ENCODE peak calls at places on chromosomes 4 and X, in nine cellular contexts. Y is AG10803, O is NB4, W is fibroblast of lung, L is lower lobe of right lung, X is bronchial epithelial cell, Q is fibroblast of pulmonary artery, C is fibroblast of the aortic adventitia, V is upper lobe of left lung. E is an unnamed sample.

GRCh38 chr4:114780205-114780604 is 181.6 kb downstream of the UGT8 start:
- DNase-seq in Y (peak), O (peak), W (peak), L (no peak), X (peak), Q (peak), C (no peak), V (no peak), E (no peak)

GRCh38 chr4:139367421-139368090 is 65.3 kb upstream of the NDUFC1 start:
- DNase-seq in Y (peak), O (no peak), W (peak), L (no peak), X (no peak), Q (peak), C (peak), V (no peak), E (no peak)

GRCh38 chrX:17697191-17697590 is 40.1 kb upstream of the SCML1 start:
- DNase-seq in Y (peak), O (peak), W (peak), L (no peak), X (peak), Q (peak), C (peak), V (no peak), E (no peak)

GRCh38 chr4:93710847-93711430 is 117.6 kb upstream of the ATOH1 start:
- DNase-seq in Y (no peak), O (no peak), W (no peak), L (no peak), X (no peak), Q (no peak), C (no peak), V (peak), E (no peak)

GRCh38 chr4:189001971-189002450 is 862.8 kb downstream of the TRIML1 start:
- DNase-seq in Y (no peak), O (no peak), W (no peak), L (no peak), X (no peak), Q (no peak), C (no peak), V (no peak), E (no peak)

GRCh38 chr4:4260185-4260751 is 12.2 kb upstream of the TMEM128 start:
- DNase-seq in Y (peak), O (peak), W (peak), L (no peak), X (peak), Q (peak), C (peak), V (no peak), E (no peak)

GRCh38 chrX:110412971-110413726 is 54.5 kb downstream of the RTL9 start:
- DNase-seq in Y (no peak), O (peak), W (peak), L (peak), X (peak), Q (peak), C (peak), V (peak), E (peak)

GRCh38 chr4:97558204-97558804 is 585.0 kb downstream of the STPG2 start:
- DNase-seq in Y (no peak), O (no peak), W (no peak), L (no peak), X (no peak), Q (no peak), C (no peak), V (no peak), E (no peak)

GRCh38 chr4:1524761-1525160 is 118.5 kb upstream of the NKX1-1 start:
- DNase-seq in Y (no peak), O (no peak), W (no peak), L (peak), X (no peak), Q (no peak), C (no peak), V (no peak), E (no peak)

GRCh38 chr4:4838602-4839470 is 20.6 kb upstream of the MSX1 start:
- DNase-seq in Y (peak), O (no peak), W (no peak), L (no peak), X (no peak), Q (no peak), C (no peak), V (no peak), E (no peak)

GRCh38 chr4:139619644-139620043 is 46.0 kb upstream of the MGST2 start:
- DNase-seq in Y (peak), O (peak), W (peak), L (no peak), X (peak), Q (peak), C (peak), V (no peak), E (no peak)

DNA sequence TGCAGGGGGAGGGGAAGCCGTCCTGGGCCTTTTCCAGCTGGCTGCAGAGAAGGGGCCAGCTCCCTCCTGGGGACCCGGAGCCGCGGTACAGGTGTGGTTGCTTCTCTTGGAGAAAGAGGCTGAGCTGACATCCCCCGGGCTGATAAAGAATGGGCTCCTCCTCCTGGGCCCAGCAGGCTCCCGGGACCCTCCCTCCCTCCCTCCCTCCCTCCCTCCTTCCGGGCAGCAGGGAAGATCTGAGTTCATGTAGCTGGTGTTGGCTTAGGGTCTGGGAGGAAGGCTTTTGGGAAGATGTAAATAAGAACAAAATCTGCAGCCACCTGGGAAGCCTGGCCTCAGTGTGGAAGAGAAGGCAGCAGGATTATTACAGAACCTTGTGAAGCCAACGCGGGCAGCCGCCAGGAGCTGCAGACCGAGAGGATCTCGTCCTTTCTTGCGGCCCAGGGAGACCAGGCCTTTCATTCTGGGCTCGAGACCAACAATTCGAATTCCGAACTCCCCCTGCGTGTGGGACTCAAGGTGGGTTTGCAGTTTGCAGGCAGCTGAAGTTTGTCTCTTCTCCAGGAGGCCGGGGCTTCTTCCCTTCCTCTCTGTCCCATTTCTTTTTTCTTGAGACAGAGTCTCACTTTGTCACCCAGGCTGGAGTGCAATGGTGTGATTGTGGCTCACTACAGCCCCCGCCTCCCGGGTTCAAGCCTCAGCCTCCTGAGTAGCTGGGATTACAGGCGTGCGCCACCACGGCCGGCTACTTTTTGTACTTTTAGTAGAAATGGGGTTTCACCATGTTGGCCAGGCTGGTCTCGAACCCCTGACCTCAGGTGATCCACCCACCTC is at the start of gene PLCXD1:
- DNase-seq in Y (no peak), O (no peak), W (peak), L (peak), X (no peak), Q (peak), C (peak), V (no peak), E (no peak)
- TF ChIP-seq CTCF in Y (no peak), O (no peak), W (no peak), L (no peak), X (no peak), Q (no peak), C (no peak), V (no peak), E (no peak)

DNA sequence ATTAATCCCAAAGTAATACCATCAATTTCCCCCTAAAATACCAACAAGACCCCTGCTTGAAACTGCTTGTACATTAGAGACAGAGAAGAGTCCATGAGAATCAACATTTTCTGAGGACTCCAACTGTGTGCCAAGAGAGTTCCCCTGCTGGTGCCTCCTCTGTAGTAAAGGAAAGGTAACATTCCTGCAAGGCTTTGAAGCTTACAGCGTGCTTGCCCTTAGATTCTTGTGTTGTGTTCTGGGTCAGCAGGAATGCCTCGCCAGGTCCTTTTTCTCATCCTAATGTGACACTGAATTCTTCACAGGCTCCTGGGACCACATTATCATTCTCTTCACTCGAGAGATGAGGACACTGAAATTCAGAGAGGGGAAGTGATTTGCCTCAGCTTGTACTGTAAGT is 9.7 kb upstream of the EOLA2 start:
- DNase-seq in Y (no peak), O (no peak), W (no peak), L (no peak), X (no peak), Q (no peak), C (no peak), V (no peak), E (no peak)
- TF ChIP-seq CTCF in Y (no peak), O (no peak), W (no peak), L (no peak), X (no peak), Q (no peak), C (no peak), V (no peak), E (no peak)

GRCh38 chrX:30513284-30513683 is 64.3 kb downstream of the TASL start:
- DNase-seq in Y (no peak), O (peak), W (peak), L (no peak), X (no peak), Q (peak), C (peak), V (no peak), E (no peak)
- TF ChIP-seq CTCF in Y (peak), O (no peak), W (peak), L (peak), X (peak), Q (peak), C (peak), V (peak), E (no peak)

DNA sequence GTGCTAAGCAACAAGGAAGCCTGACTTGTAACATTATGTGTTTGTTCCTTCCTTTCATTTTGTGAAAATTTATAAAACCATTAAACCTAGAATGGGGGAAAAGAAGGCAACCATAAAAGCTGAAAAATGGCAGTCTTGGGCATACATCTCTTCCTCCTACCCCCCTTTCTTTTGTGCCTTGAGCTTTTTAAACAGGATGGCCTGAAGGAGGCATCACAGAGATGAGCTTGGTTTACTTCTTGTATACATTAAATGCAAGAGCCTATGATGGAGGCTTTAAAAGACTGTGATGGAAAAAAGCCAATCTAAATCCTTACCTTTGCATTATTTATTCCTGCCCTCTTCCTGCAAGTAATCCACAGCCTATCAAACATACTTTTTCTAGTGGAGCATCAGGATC is 36.2 kb upstream of the ADH7 start:
- DNase-seq in Y (no peak), O (no peak), W (no peak), L (no peak), X (no peak), Q (no peak), C (no peak), V (no peak), E (no peak)
- TF ChIP-seq CTCF in Y (no peak), O (no peak), W (no peak), L (no peak), X (no peak), Q (no peak), C (no peak), V (no peak), E (no peak)

E was measured in activated B cell treated with CpG ODN at 0.5 μM for 24 hours.